ENCODE peak calls at places on chromosomes 1 and 21, in ten cellular contexts. W is K562, I is adrenal gland, D is heart left ventricle, Q is erythroblast, E is breast epithelium, R is A549, G is IMR-90, U is gastrocnemius medialis, O is ovary. A is an unnamed sample.

GRCh38 chr1:54132485-54132884 is 20.3 kb downstream of the CDCP2 start:
- DNase-seq in G (peak; percentile 62), O (no peak), D (no peak), E (no peak), I (no peak), U (no peak), W (no peak), Q (peak; percentile 43), R (no peak), A (no peak)

GRCh38 chr1:183218039-183218618 is 32.1 kb downstream of the LAMC2 start:
- DNase-seq in U (peak; percentile 23), G (peak; percentile 11), D (no peak), R (no peak), E (no peak), W (no peak), I (no peak), Q (no peak), O (no peak), A (peak; percentile 81)

GRCh38 chr1:56448937-56449336 is 130.4 kb downstream of the PLPP3 start:
- DNase-seq in G (peak; percentile 52), D (peak; percentile 22), W (no peak), R (peak; percentile 21), Q (no peak), O (no peak), I (no peak), U (no peak), E (no peak), A (no peak)

GRCh38 chr1:118123436-118123835 is 61.6 kb downstream of the SPAG17 start:
- DNase-seq in O (no peak), G (no peak), D (no peak), W (no peak), I (no peak), R (no peak), Q (no peak), E (no peak), U (no peak), A (no peak)

GRCh38 chr1:26790551-26790953 is 2.8 kb downstream of the PIGV start:
- DNase-seq in R (no peak), U (no peak), I (no peak), O (no peak), G (no peak), Q (no peak), W (no peak), E (no peak), D (no peak), A (no peak)

GRCh38 chr1:8863138-8863537 is 15.3 kb downstream of the ENO1 start:
- DNase-seq in I (no peak), O (no peak), W (no peak), E (no peak), G (no peak), U (no peak), Q (no peak), R (no peak), D (no peak), A (no peak)

GRCh38 chr1:52751589-52752306 is 25.5 kb downstream of the ZYG11B start:
- DNase-seq in D (peak; percentile 34), G (peak; percentile 60), I (peak; percentile 69), E (no peak), O (peak; percentile 64), W (peak; percentile 65), R (no peak), U (no peak), Q (peak; percentile 82), A (peak; percentile 75)

GRCh38 chr1:2294033-2294640 is 66.0 kb downstream of the SKI start:
- DNase-seq in Q (no peak), R (no peak), E (no peak), I (no peak), G (peak; percentile 35), D (no peak), U (no peak), O (no peak), W (no peak), A (no peak)

GRCh38 chr21:27225142-27225541 is 258.3 kb upstream of the ADAMTS5 start:
- DNase-seq in U (no peak), W (no peak), D (no peak), I (no peak), E (no peak), G (peak; percentile 57), R (no peak), O (no peak), Q (no peak), A (no peak)

GRCh38 chr1:62515055-62515454 is 78.2 kb downstream of the USP1 start:
- DNase-seq in G (peak; percentile 30), U (no peak), D (no peak), Q (no peak), O (no peak), W (no peak), E (no peak), I (no peak), R (no peak), A (peak; percentile 12)

GRCh38 chr21:35932232-35932911 is 128.0 kb downstream of the SETD4 start:
- DNase-seq in D (peak; percentile 77), R (peak; percentile 13), G (peak; percentile 95), U (peak; percentile 62), E (peak; percentile 38), I (peak; percentile 61), Q (peak; percentile 13), O (peak; percentile 27), W (no peak), A (peak; percentile 17)

GRCh38 chr1:13809461-13810159 is 109.6 kb downstream of the PRDM2 start:
- DNase-seq in D (no peak), O (no peak), W (peak; percentile 49), I (no peak), R (no peak), E (no peak), U (no peak), Q (peak; percentile 23), G (peak; percentile 7), A (no peak)

GRCh38 chr1:115291731-115292130 is 46.3 kb downstream of the NGF start:
- DNase-seq in R (no peak), U (no peak), E (peak; percentile 75), D (no peak), I (no peak), Q (no peak), G (no peak), W (no peak), O (no peak), A (no peak)

GRCh38 chr1:79599257-79599656 is 592.7 kb upstream of the ADGRL4 start:
- DNase-seq in D (no peak), U (no peak), W (no peak), O (no peak), R (no peak), E (no peak), G (no peak), Q (no peak), I (no peak), A (no peak)

GRCh38 chr1:161069731-161070270 is at the start of gene ARHGAP30:
- DNase-seq in E (peak; percentile 44), Q (no peak), O (no peak), D (peak; percentile 72), U (peak; percentile 29), W (peak; percentile 44), R (no peak), I (peak; percentile 43), G (no peak), A (peak; percentile 21)

GRCh38 chr1:161066694-161067093 is 3.0 kb downstream of the ARHGAP30 start:
- DNase-seq in W (no peak), U (no peak), E (no peak), G (no peak), I (no peak), D (no peak), Q (no peak), R (no peak), O (no peak), A (no peak)

GRCh38 chr1:161070737-161071136 is 1.0 kb upstream of the ARHGAP30 start:
- DNase-seq in D (no peak), W (no peak), G (no peak), R (no peak), I (no peak), Q (no peak), E (no peak), U (no peak), O (no peak), A (no peak)

GRCh38 chr1:161069201-161069685 is 448 bp downstream of the ARHGAP30 start:
- DNase-seq in G (no peak), D (no peak), O (no peak), Q (no peak), I (no peak), R (no peak), W (no peak), E (no peak), U (no peak), A (no peak)

GRCh38 chr1:161068306-161069200 is 1.1 kb downstream of the ARHGAP30 start:
- DNase-seq in R (no peak), D (peak; percentile 74), U (peak; percentile 37), E (no peak), I (peak; percentile 39), O (no peak), Q (no peak), G (no peak), W (peak; percentile 62), A (peak; percentile 11)
- TF ChIP-seq POLR2A in R (no peak), D (no peak), U (no peak), E (no peak), I (no peak), O (no peak), Q (peak; percentile 11), G (no peak), W (no peak), A (no peak)

GRCh38 chr1:44799770-44800584 is at the start of gene PLK3:
- DNase-seq in I (peak; percentile 99), E (peak; percentile 98), U (peak; percentile 97), G (peak; percentile 98), W (peak; percentile 99), R (peak; percentile 96), Q (peak; percentile 99), O (peak; percentile 98), D (peak; percentile 98), A (peak; percentile 98)
- TF ChIP-seq POLR2A in I (peak; percentile 88), E (peak; percentile 62), U (peak; percentile 95), G (peak; percentile 99), W (peak; percentile 91), R (peak; percentile 85), Q (peak; percentile 93), O (peak; percentile 97), D (peak; percentile 70), A (peak; percentile 96)

GRCh38 chr21:44873356-44874239 is at the start of gene PTTG1IP:
- DNase-seq in W (peak; percentile 100), R (peak; percentile 95), O (peak; percentile 99), I (peak; percentile 99), G (peak; percentile 94), E (peak; percentile 97), D (peak; percentile 99), Q (peak; percentile 100), U (peak; percentile 97), A (peak; percentile 99)
- TF ChIP-seq POLR2A in W (peak; percentile 78), R (peak; percentile 79), O (peak; percentile 63), I (peak; percentile 72), G (peak; percentile 83), E (peak; percentile 47), D (peak; percentile 69), Q (peak; percentile 79), U (peak; percentile 96), A (peak; percentile 69)

GRCh38 chr21:29022141-29022540 is 2.3 kb upstream of the USP16 start:
- DNase-seq in U (no peak), R (no peak), O (no peak), W (no peak), E (no peak), G (no peak), Q (no peak), D (no peak), I (no peak), A (no peak)

GRCh38 chr21:29025328-29025713 is 853 bp downstream of the USP16 start:
- DNase-seq in I (no peak), G (peak; percentile 22), D (no peak), R (no peak), W (peak; percentile 19), O (no peak), U (no peak), E (no peak), Q (no peak), A (no peak)

GRCh38 chr21:29029524-29029923 is 5.1 kb downstream of the USP16 start:
- DNase-seq in W (no peak), G (no peak), E (no peak), O (no peak), Q (no peak), R (no peak), D (no peak), I (no peak), U (no peak), A (no peak)

GRCh38 chr21:29024474-29025327 is at the start of gene USP16:
- DNase-seq in E (peak; percentile 95), G (peak; percentile 99), U (peak; percentile 96), I (peak; percentile 96), O (peak; percentile 93), W (peak; percentile 100), R (peak; percentile 98), D (peak; percentile 98), Q (peak; percentile 97), A (peak; percentile 95)
- TF ChIP-seq POLR2A in E (peak; percentile 33), G (peak; percentile 93), U (peak; percentile 37), I (peak; percentile 49), O (peak; percentile 55), W (peak; percentile 95), R (peak; percentile 6), D (no peak), Q (peak; percentile 80), A (peak; percentile 43)

A was measured in thyroid gland.